ENCODE peak calls at places on chromosome 4, in eight cellular contexts. One of them, this sample, is unnamed.

GRCh38 chr4:144709159-144709558 is 63.2 kb downstream of the HHIP start:
- DNase-seq in COR-L47: no peak
- DNase-seq in anterior cingulate cortex: no peak
- DNase-seq in ELR: peak
- DNase-seq in PC-3: peak
- DNase-seq in adipocyte: no peak
- DNase-seq in stimulated activated CD8-positive, alpha-beta memory T cell treated with anti-CD3 and anti-CD28 coated beads, Interleukin-12 subunit alpha, Interleukin-12 subunit beta, amount 100 ng/mL, for 4 hours: no peak
- DNase-seq in NCI-H146: no peak
- DNase-seq in this sample: no peak

GRCh38 chr4:20297246-20297645 is 45.5 kb downstream of the SLIT2 start:
- DNase-seq in COR-L47: no peak
- DNase-seq in anterior cingulate cortex: no peak
- DNase-seq in ELR: no peak
- DNase-seq in PC-3: no peak
- DNase-seq in adipocyte: peak
- DNase-seq in stimulated activated CD8-positive, alpha-beta memory T cell treated with anti-CD3 and anti-CD28 coated beads, Interleukin-12 subunit alpha, Interleukin-12 subunit beta, amount 100 ng/mL, for 4 hours: no peak
- DNase-seq in NCI-H146: no peak
- DNase-seq in this sample: no peak

GRCh38 chr4:71230258-71230594 is 108.6 kb upstream of the SLC4A4 start:
- DNase-seq in COR-L47: no peak
- DNase-seq in anterior cingulate cortex: no peak
- DNase-seq in ELR: peak
- DNase-seq in PC-3: no peak
- DNase-seq in adipocyte: no peak
- DNase-seq in stimulated activated CD8-positive, alpha-beta memory T cell treated with anti-CD3 and anti-CD28 coated beads, Interleukin-12 subunit alpha, Interleukin-12 subunit beta, amount 100 ng/mL, for 4 hours: no peak
- DNase-seq in NCI-H146: no peak
- DNase-seq in this sample: no peak

GRCh38 chr4:106695846-106696245 is 327.3 kb upstream of the GIMD1 start:
- DNase-seq in COR-L47: no peak
- DNase-seq in anterior cingulate cortex: no peak
- DNase-seq in ELR: no peak
- DNase-seq in PC-3: no peak
- DNase-seq in adipocyte: peak
- DNase-seq in stimulated activated CD8-positive, alpha-beta memory T cell treated with anti-CD3 and anti-CD28 coated beads, Interleukin-12 subunit alpha, Interleukin-12 subunit beta, amount 100 ng/mL, for 4 hours: no peak
- DNase-seq in NCI-H146: no peak
- DNase-seq in this sample: no peak

GRCh38 chr4:8775751-8776355 is 95.8 kb downstream of the HMX1 start:
- DNase-seq in COR-L47: no peak
- DNase-seq in anterior cingulate cortex: no peak
- DNase-seq in ELR: no peak
- DNase-seq in PC-3: no peak
- DNase-seq in adipocyte: no peak
- DNase-seq in stimulated activated CD8-positive, alpha-beta memory T cell treated with anti-CD3 and anti-CD28 coated beads, Interleukin-12 subunit alpha, Interleukin-12 subunit beta, amount 100 ng/mL, for 4 hours: no peak
- DNase-seq in NCI-H146: no peak
- DNase-seq in this sample: no peak

GRCh38 chr4:141119071-141119470 is 14.2 kb downstream of the RNF150 start:
- DNase-seq in COR-L47: no peak
- DNase-seq in anterior cingulate cortex: no peak
- DNase-seq in ELR: no peak
- DNase-seq in PC-3: no peak
- DNase-seq in adipocyte: no peak
- DNase-seq in stimulated activated CD8-positive, alpha-beta memory T cell treated with anti-CD3 and anti-CD28 coated beads, Interleukin-12 subunit alpha, Interleukin-12 subunit beta, amount 100 ng/mL, for 4 hours: no peak
- DNase-seq in NCI-H146: no peak
- DNase-seq in this sample: no peak

GRCh38 chr4:70734168-70734954 is 12.6 kb downstream of the RUFY3 start:
- DNase-seq in COR-L47: no peak
- DNase-seq in anterior cingulate cortex: no peak
- DNase-seq in ELR: peak
- DNase-seq in PC-3: peak
- DNase-seq in adipocyte: peak
- DNase-seq in stimulated activated CD8-positive, alpha-beta memory T cell treated with anti-CD3 and anti-CD28 coated beads, Interleukin-12 subunit alpha, Interleukin-12 subunit beta, amount 100 ng/mL, for 4 hours: no peak
- DNase-seq in NCI-H146: no peak
- DNase-seq in this sample: no peak

GRCh38 chr4:2071252-2071911 is 12.3 kb downstream of the NAT8L start:
- DNase-seq in COR-L47: peak
- DNase-seq in anterior cingulate cortex: no peak
- DNase-seq in ELR: no peak
- DNase-seq in PC-3: no peak
- DNase-seq in adipocyte: no peak
- DNase-seq in stimulated activated CD8-positive, alpha-beta memory T cell treated with anti-CD3 and anti-CD28 coated beads, Interleukin-12 subunit alpha, Interleukin-12 subunit beta, amount 100 ng/mL, for 4 hours: no peak
- DNase-seq in NCI-H146: peak
- DNase-seq in this sample: no peak

GRCh38 chr4:110793890-110794588 is 171.2 kb upstream of the PITX2 start:
- DNase-seq in COR-L47: peak
- DNase-seq in anterior cingulate cortex: no peak
- DNase-seq in ELR: no peak
- DNase-seq in PC-3: no peak
- DNase-seq in adipocyte: no peak
- DNase-seq in stimulated activated CD8-positive, alpha-beta memory T cell treated with anti-CD3 and anti-CD28 coated beads, Interleukin-12 subunit alpha, Interleukin-12 subunit beta, amount 100 ng/mL, for 4 hours: no peak
- DNase-seq in NCI-H146: peak
- DNase-seq in this sample: no peak

GRCh38 chr4:7505116-7505900 is 70.6 kb upstream of the PSAPL1 start:
- DNase-seq in COR-L47: no peak
- DNase-seq in anterior cingulate cortex: no peak
- DNase-seq in ELR: no peak
- DNase-seq in PC-3: no peak
- DNase-seq in adipocyte: no peak
- DNase-seq in stimulated activated CD8-positive, alpha-beta memory T cell treated with anti-CD3 and anti-CD28 coated beads, Interleukin-12 subunit alpha, Interleukin-12 subunit beta, amount 100 ng/mL, for 4 hours: no peak
- DNase-seq in NCI-H146: no peak
- DNase-seq in this sample: no peak

GRCh38 chr4:82901129-82901718 is 689 bp downstream of the THAP9 start:
- DNase-seq in COR-L47: no peak
- DNase-seq in anterior cingulate cortex: no peak
- DNase-seq in ELR: no peak
- DNase-seq in PC-3: no peak
- DNase-seq in adipocyte: no peak
- DNase-seq in stimulated activated CD8-positive, alpha-beta memory T cell treated with anti-CD3 and anti-CD28 coated beads, Interleukin-12 subunit alpha, Interleukin-12 subunit beta, amount 100 ng/mL, for 4 hours: no peak
- DNase-seq in NCI-H146: no peak
- DNase-seq in this sample: no peak

GRCh38 chr4:161577604-161578301 is 586.0 kb downstream of the FSTL5 start:
- DNase-seq in COR-L47: no peak
- DNase-seq in anterior cingulate cortex: no peak
- DNase-seq in ELR: peak
- DNase-seq in PC-3: peak
- DNase-seq in adipocyte: peak
- DNase-seq in stimulated activated CD8-positive, alpha-beta memory T cell treated with anti-CD3 and anti-CD28 coated beads, Interleukin-12 subunit alpha, Interleukin-12 subunit beta, amount 100 ng/mL, for 4 hours: no peak
- DNase-seq in NCI-H146: no peak
- DNase-seq in this sample: no peak

GRCh38 chr4:83074086-83074704 is 39.2 kb downstream of the COPS4 start:
- DNase-seq in COR-L47: peak
- DNase-seq in anterior cingulate cortex: peak
- DNase-seq in ELR: peak
- DNase-seq in PC-3: peak
- DNase-seq in adipocyte: peak
- DNase-seq in stimulated activated CD8-positive, alpha-beta memory T cell treated with anti-CD3 and anti-CD28 coated beads, Interleukin-12 subunit alpha, Interleukin-12 subunit beta, amount 100 ng/mL, for 4 hours: no peak
- DNase-seq in NCI-H146: peak
- DNase-seq in this sample: peak

GRCh38 chr4:130808492-130808891 is 1712.5 kb downstream of the C4orf33 start:
- DNase-seq in COR-L47: peak
- DNase-seq in anterior cingulate cortex: no peak
- DNase-seq in ELR: peak
- DNase-seq in PC-3: peak
- DNase-seq in adipocyte: peak
- DNase-seq in stimulated activated CD8-positive, alpha-beta memory T cell treated with anti-CD3 and anti-CD28 coated beads, Interleukin-12 subunit alpha, Interleukin-12 subunit beta, amount 100 ng/mL, for 4 hours: no peak
- DNase-seq in NCI-H146: no peak
- DNase-seq in this sample: no peak

GRCh38 chr4:90904018-90904417 is 776.8 kb downstream of the CCSER1 start:
- DNase-seq in COR-L47: peak
- DNase-seq in anterior cingulate cortex: no peak
- DNase-seq in ELR: no peak
- DNase-seq in PC-3: no peak
- DNase-seq in adipocyte: no peak
- DNase-seq in stimulated activated CD8-positive, alpha-beta memory T cell treated with anti-CD3 and anti-CD28 coated beads, Interleukin-12 subunit alpha, Interleukin-12 subunit beta, amount 100 ng/mL, for 4 hours: no peak
- DNase-seq in NCI-H146: no peak
- DNase-seq in this sample: peak

GRCh38 chr4:82201805-82202636 is 171.8 kb downstream of the HNRNPD start:
- DNase-seq in COR-L47: peak
- DNase-seq in anterior cingulate cortex: no peak
- DNase-seq in ELR: peak
- DNase-seq in PC-3: peak
- DNase-seq in adipocyte: peak
- DNase-seq in stimulated activated CD8-positive, alpha-beta memory T cell treated with anti-CD3 and anti-CD28 coated beads, Interleukin-12 subunit alpha, Interleukin-12 subunit beta, amount 100 ng/mL, for 4 hours: no peak
- DNase-seq in NCI-H146: peak
- DNase-seq in this sample: peak

GRCh38 chr4:143773998-143774898 is 73.8 kb upstream of the FREM3 start:
- DNase-seq in COR-L47: peak
- DNase-seq in anterior cingulate cortex: no peak
- DNase-seq in ELR: peak
- DNase-seq in PC-3: peak
- DNase-seq in adipocyte: peak
- DNase-seq in stimulated activated CD8-positive, alpha-beta memory T cell treated with anti-CD3 and anti-CD28 coated beads, Interleukin-12 subunit alpha, Interleukin-12 subunit beta, amount 100 ng/mL, for 4 hours: no peak
- DNase-seq in NCI-H146: peak
- DNase-seq in this sample: peak

GRCh38 chr4:145909331-145909730 is 29.3 kb downstream of the ZNF827 start:
- DNase-seq in COR-L47: no peak
- DNase-seq in anterior cingulate cortex: peak
- DNase-seq in ELR: no peak
- DNase-seq in PC-3: peak
- DNase-seq in adipocyte: no peak
- DNase-seq in stimulated activated CD8-positive, alpha-beta memory T cell treated with anti-CD3 and anti-CD28 coated beads, Interleukin-12 subunit alpha, Interleukin-12 subunit beta, amount 100 ng/mL, for 4 hours: no peak
- DNase-seq in NCI-H146: no peak
- DNase-seq in this sample: no peak

GRCh38 chr4:16079046-16079445 is 4.8 kb downstream of the PROM1 start:
- DNase-seq in COR-L47: no peak
- DNase-seq in anterior cingulate cortex: no peak
- DNase-seq in ELR: no peak
- DNase-seq in PC-3: no peak
- DNase-seq in adipocyte: peak
- DNase-seq in stimulated activated CD8-positive, alpha-beta memory T cell treated with anti-CD3 and anti-CD28 coated beads, Interleukin-12 subunit alpha, Interleukin-12 subunit beta, amount 100 ng/mL, for 4 hours: no peak
- DNase-seq in NCI-H146: no peak
- DNase-seq in this sample: no peak

GRCh38 chr4:2786152-2786671 is 6.7 kb upstream of the SH3BP2 start:
- DNase-seq in COR-L47: no peak
- DNase-seq in anterior cingulate cortex: no peak
- DNase-seq in ELR: no peak
- DNase-seq in PC-3: no peak
- DNase-seq in adipocyte: no peak
- DNase-seq in stimulated activated CD8-positive, alpha-beta memory T cell treated with anti-CD3 and anti-CD28 coated beads, Interleukin-12 subunit alpha, Interleukin-12 subunit beta, amount 100 ng/mL, for 4 hours: peak
- DNase-seq in NCI-H146: no peak
- DNase-seq in this sample: no peak

GRCh38 chr4:127400736-127401346 is 231.9 kb upstream of the INTU start:
- DNase-seq in COR-L47: peak
- DNase-seq in anterior cingulate cortex: no peak
- DNase-seq in ELR: peak
- DNase-seq in PC-3: peak
- DNase-seq in adipocyte: peak
- DNase-seq in stimulated activated CD8-positive, alpha-beta memory T cell treated with anti-CD3 and anti-CD28 coated beads, Interleukin-12 subunit alpha, Interleukin-12 subunit beta, amount 100 ng/mL, for 4 hours: no peak
- DNase-seq in NCI-H146: peak
- DNase-seq in this sample: peak

GRCh38 chr4:88759039-88759631 is 61.5 kb upstream of the NAP1L5 start:
- DNase-seq in COR-L47: peak
- DNase-seq in anterior cingulate cortex: peak
- DNase-seq in ELR: peak
- DNase-seq in PC-3: no peak
- DNase-seq in adipocyte: peak
- DNase-seq in stimulated activated CD8-positive, alpha-beta memory T cell treated with anti-CD3 and anti-CD28 coated beads, Interleukin-12 subunit alpha, Interleukin-12 subunit beta, amount 100 ng/mL, for 4 hours: no peak
- DNase-seq in NCI-H146: peak
- DNase-seq in this sample: peak

GRCh38 chr4:53484911-53485459 is 106.3 kb downstream of the LNX1 start:
- DNase-seq in COR-L47: no peak
- DNase-seq in anterior cingulate cortex: no peak
- DNase-seq in ELR: no peak
- DNase-seq in PC-3: no peak
- DNase-seq in adipocyte: peak
- DNase-seq in stimulated activated CD8-positive, alpha-beta memory T cell treated with anti-CD3 and anti-CD28 coated beads, Interleukin-12 subunit alpha, Interleukin-12 subunit beta, amount 100 ng/mL, for 4 hours: no peak
- DNase-seq in NCI-H146: no peak
- DNase-seq in this sample: no peak

GRCh38 chr4:111066447-111066846 is 443.6 kb upstream of the PITX2 start:
- DNase-seq in COR-L47: no peak
- DNase-seq in anterior cingulate cortex: no peak
- DNase-seq in ELR: peak
- DNase-seq in PC-3: no peak
- DNase-seq in adipocyte: peak
- DNase-seq in stimulated activated CD8-positive, alpha-beta memory T cell treated with anti-CD3 and anti-CD28 coated beads, Interleukin-12 subunit alpha, Interleukin-12 subunit beta, amount 100 ng/mL, for 4 hours: no peak
- DNase-seq in NCI-H146: no peak
- DNase-seq in this sample: no peak